ENCODE peak calls at places on chromosome 10, in seven cellular contexts. One of them, this sample, is unnamed.

GRCh38 chr10:86821600-86821999 is 65.2 kb downstream of the BMPR1A start:
- DNase-seq in ELR: peak
- DNase-seq in H4: no peak
- DNase-seq in posterior vena cava: no peak
- DNase-seq in activated T-cell treated with anti-CD3 and anti-CD28 coated beads, Interleukin-2, amount 50 U/mL, for 1 hour: no peak
- DNase-seq in T-helper 9 cell: no peak
- DNase-seq in RWPE1: no peak
- DNase-seq in this sample: no peak

GRCh38 chr10:112215342-112215774 is 31.8 kb upstream of the GPAM start:
- DNase-seq in ELR: no peak
- DNase-seq in H4: no peak
- DNase-seq in posterior vena cava: no peak
- DNase-seq in activated T-cell treated with anti-CD3 and anti-CD28 coated beads, Interleukin-2, amount 50 U/mL, for 1 hour: no peak
- DNase-seq in T-helper 9 cell: no peak
- DNase-seq in RWPE1: no peak
- DNase-seq in this sample: no peak

GRCh38 chr10:63103971-63104409 is 29.1 kb upstream of the NRBF2 start:
- DNase-seq in ELR: peak
- DNase-seq in H4: no peak
- DNase-seq in posterior vena cava: no peak
- DNase-seq in activated T-cell treated with anti-CD3 and anti-CD28 coated beads, Interleukin-2, amount 50 U/mL, for 1 hour: no peak
- DNase-seq in T-helper 9 cell: no peak
- DNase-seq in RWPE1: no peak
- DNase-seq in this sample: no peak

GRCh38 chr10:46106410-46107255 is 60.6 kb upstream of the MSMB start:
- DNase-seq in ELR: peak
- DNase-seq in H4: peak
- DNase-seq in posterior vena cava: peak
- DNase-seq in activated T-cell treated with anti-CD3 and anti-CD28 coated beads, Interleukin-2, amount 50 U/mL, for 1 hour: peak
- DNase-seq in T-helper 9 cell: peak
- DNase-seq in RWPE1: peak
- DNase-seq in this sample: peak

GRCh38 chr10:31910016-31910415 is 18.6 kb downstream of the ARHGAP12 start:
- DNase-seq in ELR: no peak
- DNase-seq in H4: no peak
- DNase-seq in posterior vena cava: no peak
- DNase-seq in activated T-cell treated with anti-CD3 and anti-CD28 coated beads, Interleukin-2, amount 50 U/mL, for 1 hour: no peak
- DNase-seq in T-helper 9 cell: no peak
- DNase-seq in RWPE1: no peak
- DNase-seq in this sample: no peak

GRCh38 chr10:116272497-116273221 is at the start of gene GFRA1:
- DNase-seq in ELR: peak
- DNase-seq in H4: no peak
- DNase-seq in posterior vena cava: no peak
- DNase-seq in activated T-cell treated with anti-CD3 and anti-CD28 coated beads, Interleukin-2, amount 50 U/mL, for 1 hour: no peak
- DNase-seq in T-helper 9 cell: no peak
- DNase-seq in RWPE1: no peak
- DNase-seq in this sample: no peak

GRCh38 chr10:85832988-85833387 is 533.6 kb downstream of the GRID1 start:
- DNase-seq in ELR: no peak
- DNase-seq in H4: no peak
- DNase-seq in posterior vena cava: no peak
- DNase-seq in activated T-cell treated with anti-CD3 and anti-CD28 coated beads, Interleukin-2, amount 50 U/mL, for 1 hour: no peak
- DNase-seq in T-helper 9 cell: no peak
- DNase-seq in RWPE1: no peak
- DNase-seq in this sample: no peak

GRCh38 chr10:104230490-104230889 is 1.7 kb downstream of the CFAP43 start:
- DNase-seq in ELR: no peak
- DNase-seq in H4: no peak
- DNase-seq in posterior vena cava: no peak
- DNase-seq in activated T-cell treated with anti-CD3 and anti-CD28 coated beads, Interleukin-2, amount 50 U/mL, for 1 hour: no peak
- DNase-seq in T-helper 9 cell: no peak
- DNase-seq in RWPE1: no peak
- DNase-seq in this sample: no peak

GRCh38 chr10:99532687-99533495 is at the start of gene NKX2-3:
- DNase-seq in ELR: peak
- DNase-seq in H4: no peak
- DNase-seq in posterior vena cava: peak
- DNase-seq in activated T-cell treated with anti-CD3 and anti-CD28 coated beads, Interleukin-2, amount 50 U/mL, for 1 hour: no peak
- DNase-seq in T-helper 9 cell: no peak
- DNase-seq in RWPE1: peak
- DNase-seq in this sample: peak

GRCh38 chr10:44066856-44067255 is 318.0 kb downstream of the CXCL12 start:
- DNase-seq in ELR: no peak
- DNase-seq in H4: no peak
- DNase-seq in posterior vena cava: no peak
- DNase-seq in activated T-cell treated with anti-CD3 and anti-CD28 coated beads, Interleukin-2, amount 50 U/mL, for 1 hour: no peak
- DNase-seq in T-helper 9 cell: no peak
- DNase-seq in RWPE1: no peak
- DNase-seq in this sample: no peak

GRCh38 chr10:71963756-71964668 is at the start of gene CHST3:
- DNase-seq in ELR: peak
- DNase-seq in H4: no peak
- DNase-seq in posterior vena cava: peak
- DNase-seq in activated T-cell treated with anti-CD3 and anti-CD28 coated beads, Interleukin-2, amount 50 U/mL, for 1 hour: peak
- DNase-seq in T-helper 9 cell: no peak
- DNase-seq in RWPE1: no peak
- DNase-seq in this sample: no peak

GRCh38 chr10:71531485-71532446 is 135.0 kb downstream of the CDH23 start:
- DNase-seq in ELR: peak
- DNase-seq in H4: peak
- DNase-seq in posterior vena cava: no peak
- DNase-seq in activated T-cell treated with anti-CD3 and anti-CD28 coated beads, Interleukin-2, amount 50 U/mL, for 1 hour: no peak
- DNase-seq in T-helper 9 cell: no peak
- DNase-seq in RWPE1: no peak
- DNase-seq in this sample: peak

GRCh38 chr10:34687434-34688205 is 127.5 kb downstream of the PARD3 start:
- DNase-seq in ELR: peak
- DNase-seq in H4: no peak
- DNase-seq in posterior vena cava: no peak
- DNase-seq in activated T-cell treated with anti-CD3 and anti-CD28 coated beads, Interleukin-2, amount 50 U/mL, for 1 hour: no peak
- DNase-seq in T-helper 9 cell: no peak
- DNase-seq in RWPE1: no peak
- DNase-seq in this sample: no peak

GRCh38 chr10:85100495-85100894 is 772.1 kb downstream of the CCSER2 start:
- DNase-seq in ELR: no peak
- DNase-seq in H4: no peak
- DNase-seq in posterior vena cava: no peak
- DNase-seq in activated T-cell treated with anti-CD3 and anti-CD28 coated beads, Interleukin-2, amount 50 U/mL, for 1 hour: no peak
- DNase-seq in T-helper 9 cell: no peak
- DNase-seq in RWPE1: no peak
- DNase-seq in this sample: no peak

GRCh38 chr10:130378556-130379400 is 242.6 kb downstream of the GLRX3 start:
- DNase-seq in ELR: no peak
- DNase-seq in H4: no peak
- DNase-seq in posterior vena cava: no peak
- DNase-seq in activated T-cell treated with anti-CD3 and anti-CD28 coated beads, Interleukin-2, amount 50 U/mL, for 1 hour: no peak
- DNase-seq in T-helper 9 cell: no peak
- DNase-seq in RWPE1: no peak
- DNase-seq in this sample: no peak

GRCh38 chr10:114489521-114490310 is 85.4 kb upstream of the AFAP1L2 start:
- DNase-seq in ELR: no peak
- DNase-seq in H4: no peak
- DNase-seq in posterior vena cava: no peak
- DNase-seq in activated T-cell treated with anti-CD3 and anti-CD28 coated beads, Interleukin-2, amount 50 U/mL, for 1 hour: no peak
- DNase-seq in T-helper 9 cell: no peak
- DNase-seq in RWPE1: no peak
- DNase-seq in this sample: peak

GRCh38 chr10:79581044-79581443 is 20.8 kb upstream of the SFTPA2 start:
- DNase-seq in ELR: no peak
- DNase-seq in H4: no peak
- DNase-seq in posterior vena cava: no peak
- DNase-seq in activated T-cell treated with anti-CD3 and anti-CD28 coated beads, Interleukin-2, amount 50 U/mL, for 1 hour: no peak
- DNase-seq in T-helper 9 cell: no peak
- DNase-seq in RWPE1: no peak
- DNase-seq in this sample: no peak

GRCh38 chr10:13158401-13158800 is 3.0 kb upstream of the MCM10 start:
- DNase-seq in ELR: no peak
- DNase-seq in H4: no peak
- DNase-seq in posterior vena cava: no peak
- DNase-seq in activated T-cell treated with anti-CD3 and anti-CD28 coated beads, Interleukin-2, amount 50 U/mL, for 1 hour: peak
- DNase-seq in T-helper 9 cell: no peak
- DNase-seq in RWPE1: no peak
- DNase-seq in this sample: no peak

GRCh38 chr10:118300266-118300665 is 41.9 kb downstream of the FAM204A start:
- DNase-seq in ELR: peak
- DNase-seq in H4: no peak
- DNase-seq in posterior vena cava: no peak
- DNase-seq in activated T-cell treated with anti-CD3 and anti-CD28 coated beads, Interleukin-2, amount 50 U/mL, for 1 hour: no peak
- DNase-seq in T-helper 9 cell: no peak
- DNase-seq in RWPE1: peak
- DNase-seq in this sample: no peak

GRCh38 chr10:94083662-94084323 is 90.1 kb downstream of the PLCE1 start:
- DNase-seq in ELR: no peak
- DNase-seq in H4: no peak
- DNase-seq in posterior vena cava: no peak
- DNase-seq in activated T-cell treated with anti-CD3 and anti-CD28 coated beads, Interleukin-2, amount 50 U/mL, for 1 hour: no peak
- DNase-seq in T-helper 9 cell: no peak
- DNase-seq in RWPE1: no peak
- DNase-seq in this sample: no peak

GRCh38 chr10:21524526-21525366 is 736 bp downstream of the SKIDA1 start:
- DNase-seq in ELR: peak
- DNase-seq in H4: no peak
- DNase-seq in posterior vena cava: no peak
- DNase-seq in activated T-cell treated with anti-CD3 and anti-CD28 coated beads, Interleukin-2, amount 50 U/mL, for 1 hour: no peak
- DNase-seq in T-helper 9 cell: no peak
- DNase-seq in RWPE1: no peak
- DNase-seq in this sample: no peak

GRCh38 chr10:71250405-71250804 is 38.0 kb downstream of the UNC5B start:
- DNase-seq in ELR: no peak
- DNase-seq in H4: no peak
- DNase-seq in posterior vena cava: no peak
- DNase-seq in activated T-cell treated with anti-CD3 and anti-CD28 coated beads, Interleukin-2, amount 50 U/mL, for 1 hour: no peak
- DNase-seq in T-helper 9 cell: no peak
- DNase-seq in RWPE1: no peak
- DNase-seq in this sample: no peak

GRCh38 chr10:7662522-7662921 is 4.2 kb downstream of the ITIH5 start:
- DNase-seq in ELR: no peak
- DNase-seq in H4: no peak
- DNase-seq in posterior vena cava: no peak
- DNase-seq in activated T-cell treated with anti-CD3 and anti-CD28 coated beads, Interleukin-2, amount 50 U/mL, for 1 hour: no peak
- DNase-seq in T-helper 9 cell: no peak
- DNase-seq in RWPE1: no peak
- DNase-seq in this sample: no peak

GRCh38 chr10:32958992-32959703 is 1.1 kb upstream of the ITGB1 start:
- DNase-seq in ELR: no peak
- DNase-seq in H4: no peak
- DNase-seq in posterior vena cava: no peak
- DNase-seq in activated T-cell treated with anti-CD3 and anti-CD28 coated beads, Interleukin-2, amount 50 U/mL, for 1 hour: no peak
- DNase-seq in T-helper 9 cell: no peak
- DNase-seq in RWPE1: no peak
- DNase-seq in this sample: no peak

GRCh38 chr10:97327348-97328294 is 6.9 kb downstream of the FRAT2 start:
- DNase-seq in ELR: no peak
- DNase-seq in H4: no peak
- DNase-seq in posterior vena cava: peak
- DNase-seq in activated T-cell treated with anti-CD3 and anti-CD28 coated beads, Interleukin-2, amount 50 U/mL, for 1 hour: no peak
- DNase-seq in T-helper 9 cell: no peak
- DNase-seq in RWPE1: no peak
- DNase-seq in this sample: no peak